ENCODE peak calls at places on chromosomes 16 and 17, in four cellular contexts. V is endothelial cell, K is nephron progenitor cell, H is HCT116. P is an unnamed sample.

GRCh38 chr17:38454528-38454927 is 26.3 kb downstream of the ARHGAP23 start:
- DNase-seq in V (no peak), H (peak), K (no peak), P (peak)

GRCh38 chr16:14579266-14579665 is 50.8 kb downstream of the PARN start:
- DNase-seq in H (no peak), K (no peak), V (no peak), P (peak)

GRCh38 chr17:17109231-17109630 is 67.0 kb downstream of the MPRIP start:
- DNase-seq in H (no peak), K (no peak), V (no peak), P (no peak)

GRCh38 chr17:4951486-4951885 is 567 bp downstream of the ENO3 start:
- DNase-seq in H (no peak), V (no peak), K (no peak), P (no peak)

GRCh38 chr16:72924487-72924886 is 123.4 kb downstream of the ZFHX3 start:
- DNase-seq in H (no peak), K (no peak), V (no peak), P (no peak)

GRCh38 chr16:14155572-14156213 is 84.6 kb downstream of the MRTFB start:
- DNase-seq in V (no peak), K (no peak), H (no peak), P (no peak)

GRCh38 chr16:12539185-12539929 is 264.3 kb downstream of the CPPED1 start:
- DNase-seq in K (no peak), V (no peak), H (no peak), P (no peak)

GRCh38 chr16:52500963-52501362 is 46.0 kb downstream of the TOX3 start:
- DNase-seq in K (no peak), V (no peak), H (no peak), P (no peak)

GRCh38 chr17:60421273-60422161 is 772 bp upstream of the CHCT1 start:
- DNase-seq in V (peak), K (peak), H (no peak), P (no peak)

GRCh38 chr17:62059394-62059793 is 5.7 kb downstream of the MED13 start:
- DNase-seq in V (no peak), H (no peak), K (no peak), P (no peak)

GRCh38 chr16:73298562-73298961 is 250.6 kb upstream of the ZFHX3 start:
- DNase-seq in K (no peak), V (no peak), H (no peak), P (no peak)

DNA sequence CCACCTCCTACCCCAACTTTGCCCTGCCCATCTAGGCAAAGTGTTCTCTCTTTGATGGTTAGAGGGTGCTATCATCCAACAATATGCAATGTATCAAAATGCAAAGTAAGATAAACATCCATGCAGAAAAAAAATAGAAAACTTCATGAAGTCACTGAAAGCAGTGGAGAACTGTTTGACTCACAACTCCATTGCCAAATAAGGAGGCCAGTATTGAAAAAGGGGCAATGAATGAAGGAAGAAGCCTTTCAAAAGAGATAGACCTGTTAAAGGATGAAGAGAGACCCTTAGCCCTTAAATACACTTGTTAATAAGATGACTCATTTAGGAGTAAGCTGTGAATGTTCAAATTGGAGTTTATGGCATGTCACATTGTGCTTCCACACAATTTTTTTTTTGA is 13.0 kb downstream of the FA2H start:
- DNase-seq in K (no peak), V (no peak), H (no peak), P (no peak)
- TF ChIP-seq CTCF in K (no peak), V (no peak), H (no peak), P (no peak)

GRCh38 chr16:89293276-89294143 is 76.0 kb downstream of the ZNF778 start:
- DNase-seq in V (no peak), K (no peak), H (no peak), P (no peak)
- TF ChIP-seq CTCF in V (no peak), K (no peak), H (peak), P (no peak)

GRCh38 chr16:76854234-76854633 is 336.8 kb upstream of the MON1B start:
- DNase-seq in K (no peak), V (no peak), H (no peak), P (no peak)
- TF ChIP-seq CTCF in K (no peak), V (no peak), H (no peak), P (no peak)

DNA sequence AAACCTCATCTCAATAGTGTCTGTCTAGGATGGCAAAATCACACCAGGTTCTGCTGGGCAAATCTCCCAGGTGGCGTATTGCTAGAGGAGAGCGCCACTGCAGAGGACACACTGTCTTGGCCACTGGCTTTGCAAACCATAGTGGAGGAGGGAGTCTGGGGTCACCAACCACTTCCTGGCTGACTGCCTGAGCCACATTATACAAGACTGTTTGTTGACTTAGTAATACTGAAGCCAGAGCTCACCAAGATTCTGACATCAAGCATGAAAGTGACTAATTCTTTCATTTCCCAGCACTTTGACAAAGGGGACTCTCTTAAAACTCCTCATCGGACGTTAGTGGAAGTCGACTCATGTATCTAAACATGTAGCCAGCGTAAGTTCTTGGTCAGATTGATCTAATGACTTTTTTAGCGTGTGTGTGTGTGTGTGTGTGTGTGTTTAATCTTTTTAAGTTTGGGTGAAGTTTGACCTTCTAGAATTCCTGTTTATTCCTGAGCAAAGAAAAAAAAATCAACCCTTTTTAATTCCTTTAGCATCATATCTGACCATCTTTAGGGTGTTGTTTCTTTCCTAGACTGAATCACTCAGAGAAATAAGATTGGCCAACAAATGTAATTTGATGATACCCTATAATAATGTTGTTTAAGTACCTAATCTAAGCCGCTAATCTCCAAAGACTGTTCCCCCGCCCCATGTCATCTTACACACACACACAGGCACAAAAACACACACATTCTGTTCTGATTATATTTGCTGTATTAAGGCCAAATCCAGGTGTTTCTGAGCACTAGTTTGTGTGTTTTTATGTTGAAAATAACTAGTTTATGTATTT is 13.8 kb downstream of the PITPNC1 start:
- DNase-seq in V (no peak), K (peak), H (peak), P (no peak)
- TF ChIP-seq CTCF in V (no peak), K (no peak), H (no peak), P (no peak)

GRCh38 chr16:87418644-87419043 is 26.5 kb downstream of the MAP1LC3B start:
- DNase-seq in V (no peak), H (no peak), K (no peak), P (peak)

GRCh38 chr16:87422106-87422505 is 30.0 kb downstream of the MAP1LC3B start:
- DNase-seq in H (no peak), K (no peak), V (no peak), P (no peak)

GRCh38 chr16:87419971-87420370 is 27.8 kb downstream of the MAP1LC3B start:
- DNase-seq in K (no peak), H (no peak), V (no peak), P (no peak)

GRCh38 chr16:87421369-87421912 is 29.3 kb downstream of the MAP1LC3B start:
- DNase-seq in V (no peak), H (no peak), K (no peak), P (no peak)

GRCh38 chr16:87420401-87421368 is 28.5 kb downstream of the MAP1LC3B start:
- DNase-seq in K (no peak), H (no peak), V (no peak), P (no peak)
- TF ChIP-seq CTCF in K (no peak), H (peak), V (peak), P (peak)

DNA sequence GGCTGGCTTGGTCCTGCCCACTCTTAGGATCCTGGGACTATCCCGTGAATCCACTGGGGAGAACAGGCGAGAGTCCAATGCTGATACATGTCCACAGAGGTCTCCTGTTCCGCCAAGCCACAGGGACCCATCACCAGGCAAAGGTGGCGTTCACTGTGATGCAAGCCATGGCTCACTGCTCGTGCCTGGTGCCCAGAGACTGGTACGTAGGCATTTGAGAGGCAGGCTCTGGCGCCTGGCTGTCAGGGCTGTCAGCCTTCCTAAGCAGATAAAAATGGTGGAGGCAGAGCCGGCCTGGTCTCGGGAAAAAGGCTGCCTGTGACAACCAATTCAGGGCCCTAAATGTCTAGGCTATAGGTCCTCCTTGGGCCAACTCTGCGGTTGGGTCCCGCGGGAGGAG is 2329.0 kb downstream of the TP53TG3F start:
- DNase-seq in K (no peak), V (no peak), H (no peak), P (no peak)
- TF ChIP-seq CTCF in K (no peak), V (no peak), H (no peak), P (no peak)

GRCh38 chr17:82666931-82667667 is 18.9 kb upstream of the WDR45B start:
- DNase-seq in H (no peak), K (no peak), V (no peak), P (no peak)

GRCh38 chr17:82668024-82668630 is 19.9 kb upstream of the WDR45B start:
- DNase-seq in K (no peak), V (no peak), H (no peak), P (no peak)

GRCh38 chr17:82670661-82671060 is 22.4 kb upstream of the WDR45B start:
- DNase-seq in H (no peak), K (no peak), V (no peak), P (no peak)

GRCh38 chr17:82667668-82668000 is 19.4 kb upstream of the WDR45B start:
- DNase-seq in H (no peak), V (no peak), K (no peak), P (no peak)

DNA sequence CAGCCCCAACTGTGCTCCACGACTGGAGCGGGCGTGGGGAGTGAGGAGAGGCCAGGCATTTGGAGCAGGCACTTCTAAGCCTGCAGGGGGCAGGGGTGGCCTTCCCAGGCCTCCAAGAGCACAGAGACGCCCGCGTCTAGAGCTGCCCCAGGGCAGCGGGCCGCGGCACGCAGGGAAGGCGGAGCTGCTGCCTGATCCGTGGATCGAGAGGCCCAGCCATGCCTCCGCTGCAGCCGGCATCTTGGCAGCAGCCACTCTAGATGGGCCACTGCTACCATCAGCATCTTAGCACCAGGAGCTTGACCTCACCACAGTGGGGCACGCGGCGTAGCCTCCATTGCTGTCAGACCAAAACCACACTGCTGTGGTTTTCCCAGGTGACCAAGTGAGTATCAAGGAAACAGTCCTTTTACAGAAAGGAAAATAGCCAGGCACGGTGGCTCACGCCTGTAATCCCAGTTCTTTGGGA is 20.4 kb upstream of the WDR45B start:
- DNase-seq in V (peak), H (peak), K (peak), P (no peak)
- TF ChIP-seq CTCF in V (no peak), H (peak), K (peak), P (no peak)

GRCh38 chr17:28318759-28319660 is at the start of gene TMEM97:
- DNase-seq in V (peak), K (peak), H (peak), P (peak)
- TF ChIP-seq CTCF in V (no peak), K (no peak), H (peak), P (peak)